ENCODE peak calls at places on chromosomes 3 and 15, in nine cellular contexts. One of them, this sample, is unnamed. For H3K4me1, the result is how much of the 10 kb centered on the place peaks cover.

GRCh38 chr3:79339846-79340245 is 428.0 kb downstream of the ROBO1 start:
- DNase-seq in HCT116: no peak
- DNase-seq in mesendoderm: no peak
- DNase-seq in astrocyte: no peak
- DNase-seq in PC-3: no peak
- DNase-seq in colonic mucosa: peak
- DNase-seq in fibroblast of lung: no peak
- DNase-seq in IMR-90: no peak
- DNase-seq in NT2/D1: no peak
- DNase-seq in this sample: no peak

GRCh38 chr15:90603893-90604292 is 74.2 kb downstream of the CRTC3 start:
- DNase-seq in fibroblast of lung: peak
- DNase-seq in NT2/D1: no peak
- DNase-seq in IMR-90: no peak
- DNase-seq in PC-3: peak
- DNase-seq in HCT116: no peak
- DNase-seq in astrocyte: no peak
- DNase-seq in colonic mucosa: peak
- DNase-seq in mesendoderm: no peak
- DNase-seq in this sample: peak

GRCh38 chr3:41450416-41451231 is 251.3 kb downstream of the CTNNB1 start:
- DNase-seq in IMR-90: no peak
- DNase-seq in colonic mucosa: no peak
- DNase-seq in HCT116: no peak
- DNase-seq in astrocyte: no peak
- DNase-seq in fibroblast of lung: peak
- DNase-seq in PC-3: peak
- DNase-seq in NT2/D1: peak
- DNase-seq in mesendoderm: peak
- DNase-seq in this sample: no peak

GRCh38 chr3:58093573-58094195 is 85.5 kb downstream of the FLNB start:
- DNase-seq in PC-3: peak
- DNase-seq in HCT116: no peak
- DNase-seq in colonic mucosa: no peak
- DNase-seq in NT2/D1: no peak
- DNase-seq in mesendoderm: peak
- DNase-seq in astrocyte: peak
- DNase-seq in IMR-90: peak
- DNase-seq in fibroblast of lung: peak
- DNase-seq in this sample: no peak

GRCh38 chr15:52466134-52466701 is 62.5 kb downstream of the MYO5A start:
- DNase-seq in astrocyte: no peak
- DNase-seq in PC-3: no peak
- DNase-seq in fibroblast of lung: no peak
- DNase-seq in HCT116: no peak
- DNase-seq in mesendoderm: peak
- DNase-seq in colonic mucosa: peak
- DNase-seq in NT2/D1: no peak
- DNase-seq in IMR-90: no peak
- DNase-seq in this sample: peak

GRCh38 chr3:144114767-144115166 is 143.1 kb downstream of the DIPK2A start:
- DNase-seq in NT2/D1: no peak
- DNase-seq in HCT116: no peak
- DNase-seq in colonic mucosa: no peak
- DNase-seq in astrocyte: no peak
- DNase-seq in PC-3: peak
- DNase-seq in mesendoderm: peak
- DNase-seq in fibroblast of lung: peak
- DNase-seq in IMR-90: peak
- DNase-seq in this sample: no peak

GRCh38 chr15:79099692-79100091 is 9.1 kb upstream of the RASGRF1 start:
- DNase-seq in HCT116: no peak
- DNase-seq in fibroblast of lung: no peak
- DNase-seq in PC-3: no peak
- DNase-seq in IMR-90: peak
- DNase-seq in astrocyte: no peak
- DNase-seq in colonic mucosa: no peak
- DNase-seq in mesendoderm: no peak
- DNase-seq in NT2/D1: no peak
- DNase-seq in this sample: no peak

GRCh38 chr3:180048840-180049239 is 12.1 kb upstream of the PEX5L start:
- DNase-seq in HCT116: no peak
- DNase-seq in fibroblast of lung: no peak
- DNase-seq in PC-3: peak
- DNase-seq in mesendoderm: no peak
- DNase-seq in astrocyte: peak
- DNase-seq in colonic mucosa: no peak
- DNase-seq in IMR-90: peak
- DNase-seq in NT2/D1: no peak
- DNase-seq in this sample: no peak

GRCh38 chr3:40780801-40781406 is 256.1 kb downstream of the ZNF621 start:
- DNase-seq in NT2/D1: no peak
- DNase-seq in HCT116: no peak
- DNase-seq in astrocyte: peak
- DNase-seq in PC-3: peak
- DNase-seq in colonic mucosa: no peak
- DNase-seq in fibroblast of lung: peak
- DNase-seq in mesendoderm: no peak
- DNase-seq in IMR-90: no peak
- DNase-seq in this sample: no peak

GRCh38 chr3:27279153-27279552 is 90.0 kb downstream of the NEK10 start:
- DNase-seq in IMR-90: no peak
- DNase-seq in fibroblast of lung: peak
- DNase-seq in PC-3: peak
- DNase-seq in NT2/D1: no peak
- DNase-seq in colonic mucosa: peak
- DNase-seq in HCT116: no peak
- DNase-seq in mesendoderm: peak
- DNase-seq in astrocyte: no peak
- DNase-seq in this sample: no peak

GRCh38 chr15:101267320-101268104 is 9.8 kb downstream of the SELENOS start:
- DNase-seq in colonic mucosa: peak
- DNase-seq in NT2/D1: no peak
- DNase-seq in fibroblast of lung: peak
- DNase-seq in astrocyte: peak
- DNase-seq in HCT116: no peak
- DNase-seq in PC-3: peak
- DNase-seq in mesendoderm: peak
- DNase-seq in IMR-90: peak
- DNase-seq in this sample: no peak

GRCh38 chr3:116470589-116470988 is 25.3 kb upstream of the LSAMP start:
- DNase-seq in NT2/D1: no peak
- DNase-seq in colonic mucosa: no peak
- DNase-seq in HCT116: no peak
- DNase-seq in IMR-90: peak
- DNase-seq in mesendoderm: no peak
- DNase-seq in astrocyte: no peak
- DNase-seq in fibroblast of lung: no peak
- DNase-seq in PC-3: no peak
- DNase-seq in this sample: no peak

GRCh38 chr15:40792394-40792793 is 14.5 kb upstream of the ZFYVE19 start:
- DNase-seq in IMR-90: no peak
- DNase-seq in astrocyte: no peak
- DNase-seq in mesendoderm: no peak
- DNase-seq in fibroblast of lung: no peak
- DNase-seq in NT2/D1: no peak
- DNase-seq in PC-3: no peak
- DNase-seq in HCT116: no peak
- DNase-seq in colonic mucosa: no peak
- DNase-seq in this sample: no peak

GRCh38 chr15:40793216-40793989 is 13.5 kb upstream of the ZFYVE19 start:
- DNase-seq in NT2/D1: no peak
- DNase-seq in fibroblast of lung: peak
- DNase-seq in PC-3: peak
- DNase-seq in HCT116: peak
- DNase-seq in IMR-90: peak
- DNase-seq in astrocyte: peak
- DNase-seq in colonic mucosa: peak
- DNase-seq in mesendoderm: no peak
- DNase-seq in this sample: no peak

GRCh38 chr15:40789119-40789518 is 17.8 kb upstream of the ZFYVE19 start:
- DNase-seq in IMR-90: no peak
- DNase-seq in fibroblast of lung: no peak
- DNase-seq in PC-3: no peak
- DNase-seq in mesendoderm: no peak
- DNase-seq in HCT116: no peak
- DNase-seq in colonic mucosa: no peak
- DNase-seq in NT2/D1: no peak
- DNase-seq in astrocyte: no peak
- DNase-seq in this sample: no peak

GRCh38 chr15:40789999-40790398 is 16.9 kb upstream of the ZFYVE19 start:
- DNase-seq in NT2/D1: no peak
- DNase-seq in astrocyte: no peak
- DNase-seq in colonic mucosa: no peak
- DNase-seq in IMR-90: no peak
- DNase-seq in HCT116: no peak
- DNase-seq in PC-3: no peak
- DNase-seq in mesendoderm: no peak
- DNase-seq in fibroblast of lung: no peak
- DNase-seq in this sample: no peak

GRCh38 chr15:40790723-40791122 is 16.2 kb upstream of the ZFYVE19 start:
- DNase-seq in NT2/D1: no peak
- DNase-seq in IMR-90: no peak
- DNase-seq in astrocyte: peak
- DNase-seq in fibroblast of lung: no peak
- DNase-seq in mesendoderm: no peak
- DNase-seq in PC-3: peak
- DNase-seq in colonic mucosa: no peak
- DNase-seq in HCT116: no peak
- DNase-seq in this sample: no peak
- H3K4me1 ChIP-seq in NT2/D1: under half
- H3K4me1 ChIP-seq in IMR-90: under half
- H3K4me1 ChIP-seq in astrocyte: under half
- H3K4me1 ChIP-seq in fibroblast of lung: under half
- H3K4me1 ChIP-seq in mesendoderm: under half
- H3K4me1 ChIP-seq in PC-3: half or more
- H3K4me1 ChIP-seq in colonic mucosa: under half
- H3K4me1 ChIP-seq in HCT116: half or more
- H3K4me1 ChIP-seq in this sample: under half

GRCh38 chr3:123442125-123442524 is 6.8 kb downstream of the ADCY5 start:
- DNase-seq in NT2/D1: no peak
- DNase-seq in IMR-90: no peak
- DNase-seq in HCT116: no peak
- DNase-seq in fibroblast of lung: no peak
- DNase-seq in colonic mucosa: no peak
- DNase-seq in PC-3: no peak
- DNase-seq in astrocyte: no peak
- DNase-seq in mesendoderm: no peak
- DNase-seq in this sample: no peak
- H3K4me3 ChIP-seq in NT2/D1: no peak
- H3K4me3 ChIP-seq in IMR-90: no peak
- H3K4me3 ChIP-seq in HCT116: no peak
- H3K4me3 ChIP-seq in fibroblast of lung: no peak
- H3K4me3 ChIP-seq in colonic mucosa: no peak
- H3K4me3 ChIP-seq in PC-3: no peak
- H3K4me3 ChIP-seq in astrocyte: no peak
- H3K4me3 ChIP-seq in mesendoderm: no peak
- H3K4me3 ChIP-seq in this sample: no peak

GRCh38 chr3:149142647-149143046 is 13.2 kb downstream of the HPS3 start:
- DNase-seq in PC-3: no peak
- DNase-seq in NT2/D1: no peak
- DNase-seq in fibroblast of lung: no peak
- DNase-seq in mesendoderm: no peak
- DNase-seq in IMR-90: no peak
- DNase-seq in astrocyte: no peak
- DNase-seq in colonic mucosa: no peak
- DNase-seq in HCT116: no peak
- DNase-seq in this sample: no peak

GRCh38 chr3:149151843-149152242 is 22.4 kb downstream of the HPS3 start:
- DNase-seq in colonic mucosa: no peak
- DNase-seq in NT2/D1: no peak
- DNase-seq in astrocyte: peak
- DNase-seq in HCT116: no peak
- DNase-seq in PC-3: peak
- DNase-seq in fibroblast of lung: peak
- DNase-seq in IMR-90: peak
- DNase-seq in mesendoderm: peak
- DNase-seq in this sample: no peak

GRCh38 chr3:149150436-149150835 is 21.0 kb downstream of the HPS3 start:
- DNase-seq in mesendoderm: no peak
- DNase-seq in astrocyte: no peak
- DNase-seq in HCT116: no peak
- DNase-seq in NT2/D1: no peak
- DNase-seq in PC-3: no peak
- DNase-seq in fibroblast of lung: no peak
- DNase-seq in colonic mucosa: no peak
- DNase-seq in IMR-90: no peak
- DNase-seq in this sample: no peak

GRCh38 chr3:149145361-149145760 is 15.9 kb downstream of the HPS3 start:
- DNase-seq in HCT116: no peak
- DNase-seq in astrocyte: no peak
- DNase-seq in mesendoderm: peak
- DNase-seq in PC-3: no peak
- DNase-seq in IMR-90: no peak
- DNase-seq in colonic mucosa: no peak
- DNase-seq in NT2/D1: no peak
- DNase-seq in fibroblast of lung: no peak
- DNase-seq in this sample: no peak

GRCh38 chr3:149145926-149146325 is 16.5 kb downstream of the HPS3 start:
- DNase-seq in IMR-90: no peak
- DNase-seq in NT2/D1: no peak
- DNase-seq in PC-3: no peak
- DNase-seq in colonic mucosa: no peak
- DNase-seq in mesendoderm: no peak
- DNase-seq in HCT116: no peak
- DNase-seq in fibroblast of lung: no peak
- DNase-seq in astrocyte: no peak
- DNase-seq in this sample: no peak
- H3K9ac ChIP-seq in IMR-90: no peak
- H3K9ac ChIP-seq in NT2/D1: no peak
- H3K9ac ChIP-seq in PC-3: no peak
- H3K9ac ChIP-seq in colonic mucosa: no peak
- H3K9ac ChIP-seq in mesendoderm: no peak
- H3K9ac ChIP-seq in HCT116: no peak
- H3K9ac ChIP-seq in fibroblast of lung: no peak
- H3K9ac ChIP-seq in astrocyte: no peak
- H3K9ac ChIP-seq in this sample: no peak

DNA sequence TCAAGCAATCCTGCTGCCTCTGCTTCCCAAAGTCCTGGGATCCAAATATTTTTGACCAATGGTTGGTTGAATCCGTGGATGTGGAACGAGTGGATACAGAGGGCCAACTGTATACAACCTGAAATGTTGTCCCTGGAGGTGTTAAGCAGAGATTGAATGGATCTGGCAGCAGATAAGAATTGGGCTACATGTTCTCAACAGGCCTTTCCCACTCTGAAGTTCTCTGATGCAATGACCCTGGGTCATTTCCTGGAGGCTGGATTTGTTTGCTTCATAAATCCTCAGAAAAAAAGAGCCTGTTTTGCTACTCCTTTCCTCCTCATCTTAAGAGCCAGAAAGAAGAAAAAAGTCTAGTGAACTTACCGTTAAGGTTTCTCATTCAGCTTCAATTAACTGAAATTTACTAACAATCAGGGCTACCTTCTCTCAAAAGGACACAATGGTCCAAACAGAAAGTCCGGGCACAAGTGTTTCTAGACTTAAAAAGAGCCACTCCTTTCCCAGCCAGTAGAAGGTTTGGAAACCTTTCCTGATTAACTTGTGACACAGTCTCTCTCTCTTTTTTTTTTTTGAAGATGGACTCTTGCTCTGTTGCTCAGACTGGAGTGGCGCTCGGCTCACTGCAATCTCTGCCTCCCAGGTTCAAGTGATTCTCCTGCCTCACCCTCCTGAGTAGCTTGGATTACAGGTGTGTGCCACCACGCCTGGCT is 6.5 kb downstream of the ARHGEF3 start:
- DNase-seq in astrocyte: no peak
- DNase-seq in colonic mucosa: no peak
- DNase-seq in PC-3: peak
- DNase-seq in mesendoderm: peak
- DNase-seq in HCT116: no peak
- DNase-seq in fibroblast of lung: peak
- DNase-seq in IMR-90: peak
- DNase-seq in NT2/D1: no peak
- DNase-seq in this sample: no peak
- H3K4me1 ChIP-seq in astrocyte: under half
- H3K4me1 ChIP-seq in colonic mucosa: under half
- H3K4me1 ChIP-seq in PC-3: under half
- H3K4me1 ChIP-seq in mesendoderm: under half
- H3K4me1 ChIP-seq in HCT116: under half
- H3K4me1 ChIP-seq in fibroblast of lung: under half
- H3K4me1 ChIP-seq in IMR-90: under half
- H3K4me1 ChIP-seq in NT2/D1: under half
- H3K4me1 ChIP-seq in this sample: half or more

This sample was measured in DND-41.